ENCODE peak calls at places on chromosomes 16 and 17, in eight cellular contexts. T is H1, V is endothelial cell of umbilical vein, N is spleen, U is cardiac muscle cell, F is gastrocnemius medialis, R is body of pancreas, D is SK-N-SH. G is an unnamed sample. For H3K9me3, the result is how much of the 10 kb centered on the place peaks cover.

GRCh38 chr17:73223626-73224616 is 31.1 kb downstream of the COG1 start:
- DNase-seq in T (no peak), U (no peak), V (peak), N (no peak), D (no peak), R (no peak), F (no peak), G (no peak)

GRCh38 chr16:68764866-68765265 is 27.8 kb downstream of the CDH1 start:
- DNase-seq in R (no peak), T (no peak), N (no peak), D (no peak), F (no peak), V (no peak), U (no peak), G (no peak)

GRCh38 chr16:68444058-68444657 is 4.2 kb downstream of the SMPD3 start:
- DNase-seq in N (no peak), F (no peak), D (no peak), V (peak), U (peak), T (peak), R (peak), G (no peak)

GRCh38 chr17:17666111-17666714 is 15.0 kb upstream of the RAI1 start:
- DNase-seq in T (no peak), F (no peak), D (no peak), R (no peak), V (no peak), U (no peak), N (no peak), G (no peak)

GRCh38 chr17:75059369-75060345 is 12.6 kb downstream of the KCTD2 start:
- DNase-seq in U (no peak), D (peak), N (no peak), F (peak), T (no peak), V (peak), R (no peak), G (no peak)

GRCh38 chr16:424623-425081 is 797 bp upstream of the RAB11FIP3 start:
- DNase-seq in V (peak), U (no peak), R (peak), N (no peak), T (peak), D (no peak), F (no peak), G (no peak)

GRCh38 chr17:17919169-17920107 is 52.8 kb downstream of the TOM1L2 start:
- DNase-seq in U (peak), R (peak), N (peak), F (peak), T (peak), V (peak), D (peak), G (no peak)

GRCh38 chr17:50265212-50265611 is 9.1 kb upstream of the TMEM92 start:
- DNase-seq in N (peak), V (no peak), F (no peak), R (no peak), U (no peak), D (peak), T (no peak), G (peak)

GRCh38 chr16:67268136-67268579 is 11.2 kb upstream of the PLEKHG4 start:
- DNase-seq in N (peak), R (peak), U (peak), D (no peak), V (peak), F (no peak), T (no peak), G (no peak)

GRCh38 chr16:5776876-5777275 is 679.3 kb upstream of the EEF2KMT start:
- DNase-seq in R (no peak), V (no peak), F (no peak), N (no peak), U (no peak), T (no peak), D (no peak), G (no peak)

GRCh38 chr16:2963611-2964415 is at the start of gene KREMEN2:
- DNase-seq in V (no peak), F (no peak), R (no peak), N (peak), D (peak), T (peak), U (peak), G (no peak)

DNA sequence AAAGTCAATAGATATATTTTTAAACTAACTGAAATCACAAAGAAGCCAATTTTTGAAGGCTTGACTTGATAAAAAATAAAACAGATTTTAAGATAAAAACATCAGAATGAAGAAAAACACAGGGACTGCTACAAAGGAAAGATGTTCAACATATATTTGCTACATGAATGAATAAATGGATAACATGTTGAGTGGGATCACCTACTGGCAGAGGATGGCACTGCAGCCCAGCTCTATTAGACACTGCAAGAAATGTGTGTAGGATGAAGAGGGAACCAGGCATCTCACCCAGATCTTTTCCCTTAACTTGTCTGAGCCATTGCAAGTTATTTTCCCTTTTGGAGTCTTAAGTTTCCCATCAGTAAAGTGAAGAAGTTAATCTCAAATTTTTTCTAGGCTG is 4.2 kb downstream of the AIPL1 start:
- DNase-seq in F (no peak), T (no peak), D (no peak), N (no peak), V (no peak), U (no peak), R (no peak), G (no peak)
- TF ChIP-seq CTCF in F (no peak), T (peak), D (peak), N (no peak), V (peak), U (peak), R (no peak), G (no peak)

GRCh38 chr17:21815352-21816063 is 123.2 kb downstream of the KCNJ18 start:
- DNase-seq in N (no peak), D (no peak), V (no peak), F (no peak), U (no peak), T (no peak), R (no peak), G (no peak)

GRCh38 chr17:21817791-21818364 is 125.6 kb downstream of the KCNJ18 start:
- DNase-seq in V (no peak), D (no peak), N (no peak), R (no peak), U (no peak), T (no peak), F (no peak), G (no peak)

GRCh38 chr17:21814776-21815175 is 122.5 kb downstream of the KCNJ18 start:
- DNase-seq in D (no peak), R (no peak), V (no peak), U (no peak), N (no peak), T (no peak), F (no peak), G (no peak)

DNA sequence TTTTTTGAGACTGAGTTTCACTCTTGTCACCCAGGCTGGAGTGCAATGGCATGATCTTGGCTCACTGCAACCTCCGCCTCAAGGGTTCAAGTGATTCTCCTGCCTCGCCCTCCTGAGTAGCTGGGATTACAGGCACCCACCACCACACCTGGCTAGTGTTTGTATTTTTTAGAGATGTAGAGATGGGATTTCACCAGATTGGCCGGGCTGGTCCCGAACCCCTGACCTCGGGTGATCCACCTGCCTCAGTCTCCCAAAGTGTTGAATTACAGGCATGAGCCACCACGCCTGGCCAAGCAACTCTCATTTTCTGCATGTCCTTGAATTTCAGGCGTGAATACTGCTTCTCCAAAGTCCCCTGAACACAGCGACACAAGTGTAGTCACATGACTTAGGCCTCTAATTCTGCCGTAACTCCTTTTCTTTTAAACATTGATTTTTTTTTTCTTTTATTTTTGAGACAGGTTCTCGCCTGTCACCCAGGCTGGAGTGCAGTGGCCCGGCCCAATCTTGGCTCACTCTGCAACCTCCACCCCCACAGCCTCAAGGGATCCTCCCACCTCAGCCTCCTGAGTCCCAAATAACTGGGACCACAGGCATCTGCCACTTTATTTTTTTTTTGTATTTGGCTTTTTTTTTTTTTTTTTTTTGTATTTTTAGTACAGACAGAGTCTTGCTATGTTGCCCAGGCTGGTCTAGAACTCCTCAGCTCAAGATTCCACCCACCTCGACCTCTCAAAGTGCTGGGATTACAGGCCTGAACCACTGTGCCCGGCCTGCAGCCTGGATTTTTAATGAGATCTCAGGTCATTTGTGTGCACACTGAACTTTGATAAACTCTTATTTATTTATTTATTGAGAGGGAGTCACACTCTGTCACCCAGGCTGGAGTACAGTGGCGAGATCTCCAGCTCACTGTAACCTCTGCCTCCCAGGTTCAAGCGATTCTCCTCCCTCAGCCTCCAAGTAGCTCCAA is 124.6 kb downstream of the KCNJ18 start:
- DNase-seq in R (no peak), D (no peak), N (no peak), F (no peak), T (no peak), U (no peak), V (no peak), G (no peak)
- H3K9me3 ChIP-seq in R (under half), D (under half), N (under half), F (under half), T (half or more), U (under half), V (under half), G (under half)

GRCh38 chr16:85057212-85057889 is 29.8 kb downstream of the KIAA0513 start:
- DNase-seq in D (no peak), N (no peak), F (no peak), V (no peak), U (peak), T (no peak), R (peak), G (no peak)
- TF ChIP-seq CTCF in D (peak), N (no peak), F (no peak), V (peak), U (no peak), T (peak), R (peak), G (no peak)

GRCh38 chr16:35149550-35149949 is 1690.1 kb downstream of the TP53TG3F start:
- DNase-seq in T (no peak), U (no peak), R (no peak), D (no peak), V (no peak), F (no peak), N (peak), G (no peak)

GRCh38 chr16:35150805-35151312 is 1691.4 kb downstream of the TP53TG3F start:
- DNase-seq in T (no peak), V (no peak), F (no peak), U (no peak), D (no peak), N (peak), R (no peak), G (no peak)

GRCh38 chr16:35147556-35148504 is 1688.4 kb downstream of the TP53TG3F start:
- DNase-seq in R (no peak), N (peak), T (no peak), F (no peak), D (no peak), V (no peak), U (no peak), G (no peak)

GRCh38 chr16:35146723-35147458 is 1687.5 kb downstream of the TP53TG3F start:
- DNase-seq in V (no peak), N (peak), U (no peak), T (no peak), F (no peak), R (no peak), D (no peak), G (no peak)

GRCh38 chr16:35148748-35149147 is 1689.3 kb downstream of the TP53TG3F start:
- DNase-seq in V (no peak), F (no peak), D (no peak), N (peak), T (no peak), R (no peak), U (no peak), G (no peak)
- H3K9me3 ChIP-seq in V (under half), F (under half), D (under half), N (half or more), T (half or more), R (under half), U (under half), G (under half)

DNA sequence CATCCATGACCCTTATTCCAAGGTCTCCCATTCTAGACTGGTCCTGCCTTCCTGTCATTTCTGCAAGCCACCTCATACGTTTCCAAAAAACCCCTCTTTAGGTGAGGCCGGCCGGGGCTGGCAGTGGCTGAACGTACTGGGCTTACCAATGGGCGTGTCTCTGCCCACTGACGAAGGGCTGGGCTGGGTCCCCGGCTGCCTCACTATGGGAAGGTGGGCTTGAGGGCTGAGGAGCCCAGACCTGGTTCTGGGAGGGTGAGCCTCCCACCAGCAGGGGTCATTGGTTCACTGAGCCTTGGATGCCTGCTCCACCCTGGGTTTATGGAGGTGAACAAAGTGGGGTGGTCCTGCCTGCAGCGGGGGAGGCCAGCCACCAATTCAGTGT is 19.9 kb downstream of the KDM8 start:
- DNase-seq in N (no peak), V (no peak), U (no peak), R (no peak), D (no peak), F (no peak), T (no peak), G (no peak)
- TF ChIP-seq CTCF in N (no peak), V (no peak), U (no peak), R (no peak), D (peak), F (no peak), T (no peak), G (no peak)

GRCh38 chr16:88289549-88290344 is 93.0 kb upstream of the ZNF469 start:
- DNase-seq in T (no peak), R (no peak), U (no peak), D (peak), F (no peak), N (peak), V (no peak), G (no peak)
- H3K9me3 ChIP-seq in T (half or more), R (under half), U (under half), D (under half), F (under half), N (under half), V (under half), G (under half)

GRCh38 chr17:82449136-82449882 is 1.2 kb downstream of the CYBC1 start:
- DNase-seq in V (no peak), F (no peak), T (no peak), D (peak), N (peak), R (no peak), U (no peak), G (no peak)
- TF ChIP-seq CTCF in V (no peak), F (no peak), T (no peak), D (no peak), N (no peak), R (no peak), U (no peak), G (no peak)

DNA sequence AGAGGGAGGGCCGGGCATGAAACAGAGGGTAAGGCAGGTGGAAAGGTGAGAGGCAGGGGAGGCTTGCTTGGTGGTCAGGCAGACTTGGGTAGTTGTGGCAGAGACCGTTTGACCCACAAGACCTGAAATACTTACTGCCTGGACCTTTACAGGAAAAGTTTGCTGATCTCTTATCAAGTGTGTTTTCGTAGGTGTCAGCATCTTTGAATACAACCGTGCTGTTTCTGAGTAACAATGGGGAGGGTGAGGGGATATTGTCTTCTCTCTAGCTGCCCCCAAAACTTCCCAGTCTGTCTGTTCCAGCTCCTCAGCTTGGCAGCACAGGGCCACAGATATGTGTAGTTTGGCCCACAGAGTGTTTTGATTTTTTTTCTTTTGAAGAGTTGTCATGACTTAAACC is 212.5 kb upstream of the MPHOSPH6 start:
- DNase-seq in V (no peak), T (no peak), D (no peak), U (no peak), F (no peak), N (no peak), R (no peak), G (no peak)
- H3K9me3 ChIP-seq in V (under half), T (under half), D (under half), U (under half), F (under half), N (under half), R (under half), G (under half)